ENCODE peak calls at places on chromosomes 2 and 18, in six cellular contexts. E, R, M, S, P and B are unnamed samples.

GRCh38 chr2:148255929-148256328 is 235.0 kb downstream of the MBD5 start:
- DNase-seq in P (no peak), R (no peak), E (no peak), S (no peak), M (no peak), B (no peak)

GRCh38 chr18:32753656-32754221 is 19.1 kb downstream of the KLHL14 start:
- DNase-seq in P (no peak), S (no peak), E (no peak), M (no peak), R (no peak), B (no peak)

GRCh38 chr18:75753753-75754152 is 326.2 kb upstream of the SMIM21 start:
- DNase-seq in P (no peak), R (no peak), E (no peak), M (no peak), S (no peak), B (no peak)

GRCh38 chr2:177430425-177430824 is 37.9 kb downstream of the AGPS start:
- DNase-seq in R (no peak), S (no peak), P (no peak), M (no peak), E (no peak), B (no peak)

GRCh38 chr2:238231251-238231793 is 8.5 kb downstream of the HES6 start:
- DNase-seq in R (no peak), P (peak), M (peak), S (no peak), E (no peak), B (no peak)

GRCh38 chr2:165725421-165725820 is 68.6 kb downstream of the GALNT3 start:
- DNase-seq in P (no peak), S (no peak), R (no peak), M (no peak), E (no peak), B (no peak)

GRCh38 chr2:99854236-99854852 is 288.0 kb downstream of the AFF3 start:
- DNase-seq in S (no peak), R (no peak), E (no peak), M (no peak), P (no peak), B (no peak)

GRCh38 chr18:11981633-11982366 is 493 bp downstream of the IMPA2 start:
- DNase-seq in S (no peak), M (no peak), R (peak), E (no peak), P (no peak), B (no peak)

GRCh38 chr2:69017080-69017479 is 4.1 kb downstream of the ANTXR1 start:
- DNase-seq in M (peak), P (no peak), E (no peak), R (no peak), S (no peak), B (no peak)

GRCh38 chr18:9362869-9363268 is 28.3 kb downstream of the TWSG1 start:
- DNase-seq in M (no peak), S (no peak), P (no peak), R (no peak), E (no peak), B (no peak)

GRCh38 chr18:45670281-45670962 is 53.6 kb upstream of the SLC14A1 start:
- DNase-seq in M (peak), S (no peak), E (no peak), P (no peak), R (no peak), B (no peak)

GRCh38 chr2:178523596-178524134 is 43.4 kb downstream of the PLEKHA3 start:
- DNase-seq in E (no peak), S (no peak), M (peak), P (no peak), R (no peak), B (no peak)

GRCh38 chr2:232438951-232439757 is 16.8 kb upstream of the ALPI start:
- DNase-seq in P (no peak), E (no peak), R (no peak), M (no peak), S (no peak), B (peak)
- TF ChIP-seq TAF1 in P (no peak), E (no peak), R (no peak), M (no peak), S (no peak), B (no peak)

GRCh38 chr2:28407131-28407975 is 14.7 kb downstream of the FOSL2 start:
- DNase-seq in E (no peak), P (no peak), S (no peak), R (no peak), M (no peak), B (no peak)
- TF ChIP-seq POLR2A in E (no peak), P (no peak), S (no peak), R (no peak), M (no peak), B (no peak)

GRCh38 chr2:62216616-62217015 is 20.7 kb downstream of the B3GNT2 start:
- DNase-seq in M (no peak), R (peak), E (no peak), S (no peak), P (no peak), B (no peak)
- TF ChIP-seq POLR2AphosphoS5 in M (no peak), R (no peak), E (no peak), S (no peak), P (no peak), B (no peak)

DNA sequence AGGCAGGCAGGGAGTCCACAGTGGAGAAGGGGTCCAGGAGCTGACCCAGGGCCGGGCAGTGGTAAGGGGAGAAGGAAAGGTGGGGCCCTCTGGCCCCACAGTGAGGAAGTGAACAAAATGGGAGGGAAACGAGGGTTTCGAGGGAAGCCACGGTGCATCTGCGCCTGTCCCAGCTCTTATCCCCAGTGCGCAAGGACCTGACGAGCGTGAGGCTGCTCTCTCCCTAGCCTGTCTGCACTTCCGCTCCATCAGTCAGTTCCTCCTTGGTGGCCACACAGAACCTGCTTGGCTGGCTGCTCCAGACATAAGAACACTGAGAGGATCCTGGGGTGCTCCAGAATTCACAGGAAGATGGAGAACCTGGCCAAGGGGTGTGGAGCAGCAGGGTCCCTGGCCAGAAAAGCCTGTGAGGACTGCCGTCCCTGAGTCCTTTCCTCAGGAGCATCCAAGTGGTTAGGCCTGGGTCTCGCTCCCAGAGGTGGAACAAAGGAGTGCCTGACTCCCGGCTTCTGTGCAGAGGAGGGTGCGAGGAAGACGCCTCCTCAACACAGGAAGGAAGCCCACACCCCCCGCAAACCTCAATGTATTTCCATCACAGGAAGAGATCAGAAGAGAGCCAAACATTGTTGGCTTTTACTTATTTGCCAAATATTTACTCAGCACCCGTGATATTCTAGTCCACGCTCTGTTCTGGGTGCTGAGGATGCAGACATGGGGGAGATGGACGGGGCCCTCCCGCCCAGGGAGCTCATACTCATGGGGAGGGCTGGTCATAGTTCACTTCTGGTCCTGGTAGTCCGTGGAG is 43.7 kb upstream of the SEMA4C start:
- DNase-seq in R (peak), P (no peak), S (no peak), M (no peak), E (no peak), B (no peak)
- TF ChIP-seq TAF1 in R (no peak), P (no peak), S (no peak), M (no peak), E (no peak), B (no peak)